ENCODE peak calls at places on chromosomes 16 and 17, in nine cellular contexts. M, C, P, B, J, S, O, H and V are unnamed samples.

GRCh38 chr16:55367301-55367745 is 43.3 kb downstream of the IRX6 start:
- DNase-seq in H (no peak), J (no peak), P (no peak), S (no peak), O (no peak), B (peak), C (no peak), M (no peak), V (no peak)

GRCh38 chr17:15263206-15263579 is 1.9 kb downstream of the PMP22 start:
- DNase-seq in H (no peak), S (peak), C (peak), J (no peak), O (peak), M (peak), P (peak), B (peak), V (peak)

GRCh38 chr16:61042736-61043135 is 993.5 kb downstream of the CDH8 start:
- DNase-seq in H (no peak), J (no peak), S (no peak), C (no peak), O (no peak), M (no peak), P (no peak), B (peak), V (no peak)

GRCh38 chr17:10790491-10791401 is 13.2 kb downstream of the TMEM238L start:
- DNase-seq in C (no peak), B (no peak), P (no peak), O (no peak), S (no peak), J (peak), M (no peak), H (no peak), V (no peak)

GRCh38 chr17:59840908-59841666 is 51.7 kb downstream of the TUBD1 start:
- DNase-seq in B (no peak), P (peak), H (peak), O (no peak), M (no peak), J (peak), C (no peak), S (peak), V (peak)

GRCh38 chr16:56998861-56999260 is 9.5 kb downstream of the NLRC5 start:
- DNase-seq in M (no peak), J (no peak), S (no peak), B (no peak), H (no peak), C (no peak), O (no peak), P (no peak), V (no peak)

GRCh38 chr17:42783062-42783777 is 2.8 kb downstream of the WNK4 start:
- DNase-seq in M (no peak), P (peak), J (no peak), O (no peak), S (peak), B (peak), H (no peak), C (no peak), V (no peak)

GRCh38 chr17:78127888-78128615 is 503 bp downstream of the TMC6 start:
- DNase-seq in H (peak), M (no peak), C (peak), J (peak), P (no peak), O (no peak), S (no peak), B (no peak), V (peak)

GRCh38 chr17:77505460-77505769 is 364.6 kb downstream of the SEC14L1 start:
- DNase-seq in C (no peak), O (no peak), J (no peak), P (no peak), B (no peak), M (no peak), H (no peak), S (no peak), V (no peak)

GRCh38 chr16:64615647-64616280 is 506.1 kb downstream of the CDH11 start:
- DNase-seq in O (peak), P (peak), S (no peak), C (no peak), B (peak), J (no peak), M (no peak), H (no peak), V (peak)

GRCh38 chr17:3843935-3844516 is 2.0 kb downstream of the NCBP3 start:
- DNase-seq in H (peak), C (no peak), M (no peak), J (peak), O (no peak), B (peak), P (peak), S (peak), V (peak)

GRCh38 chr16:26531290-26531730 is 535.4 kb upstream of the C16orf82 start:
- DNase-seq in O (no peak), J (no peak), C (no peak), B (no peak), M (no peak), H (no peak), P (no peak), S (no peak), V (no peak)

GRCh38 chr17:3887811-3888210 is 5.0 kb downstream of the CAMKK1 start:
- DNase-seq in H (no peak), B (no peak), C (no peak), J (no peak), P (no peak), M (no peak), O (no peak), S (no peak), V (no peak)